ENCODE peak calls at places on chromosomes 7 and 10, in nine cellular contexts. One of them, this sample, is unnamed. For H3K4me1 and H3K9me3, the result is how much of the 10 kb centered on the place peaks cover.

GRCh38 chr10:11685787-11686218 is 56.4 kb upstream of the ECHDC3 start:
- DNase-seq in CD8-positive, alpha-beta T cell: peak
- DNase-seq in Peyer's patch: peak
- DNase-seq in neural progenitor cell: no peak
- DNase-seq in gastrocnemius medialis: no peak
- DNase-seq in right atrium auricular region: peak
- DNase-seq in psoas muscle: peak
- DNase-seq in OCI-LY7: peak
- DNase-seq in HCT116: peak
- DNase-seq in this sample: peak

GRCh38 chr7:1823376-1824150 is 153.5 kb downstream of the ELFN1 start:
- DNase-seq in CD8-positive, alpha-beta T cell: no peak
- DNase-seq in Peyer's patch: no peak
- DNase-seq in neural progenitor cell: no peak
- DNase-seq in gastrocnemius medialis: no peak
- DNase-seq in right atrium auricular region: no peak
- DNase-seq in psoas muscle: no peak
- DNase-seq in OCI-LY7: no peak
- DNase-seq in HCT116: no peak
- DNase-seq in this sample: peak

GRCh38 chr7:149261321-149261828 is 621 bp upstream of the ZNF783 start:
- DNase-seq in CD8-positive, alpha-beta T cell: no peak
- DNase-seq in Peyer's patch: peak
- DNase-seq in neural progenitor cell: peak
- DNase-seq in gastrocnemius medialis: no peak
- DNase-seq in right atrium auricular region: no peak
- DNase-seq in psoas muscle: no peak
- DNase-seq in OCI-LY7: no peak
- DNase-seq in HCT116: no peak
- DNase-seq in this sample: no peak

GRCh38 chr10:43084812-43085211 is 7.9 kb downstream of the RET start:
- DNase-seq in CD8-positive, alpha-beta T cell: no peak
- DNase-seq in Peyer's patch: no peak
- DNase-seq in neural progenitor cell: no peak
- DNase-seq in gastrocnemius medialis: no peak
- DNase-seq in right atrium auricular region: no peak
- DNase-seq in psoas muscle: no peak
- DNase-seq in OCI-LY7: no peak
- DNase-seq in HCT116: no peak
- DNase-seq in this sample: no peak

GRCh38 chr7:123191132-123191531 is 8.6 kb downstream of the SLC13A1 start:
- DNase-seq in CD8-positive, alpha-beta T cell: no peak
- DNase-seq in Peyer's patch: no peak
- DNase-seq in neural progenitor cell: no peak
- DNase-seq in gastrocnemius medialis: no peak
- DNase-seq in right atrium auricular region: no peak
- DNase-seq in psoas muscle: no peak
- DNase-seq in OCI-LY7: no peak
- DNase-seq in HCT116: no peak
- DNase-seq in this sample: no peak

GRCh38 chr10:98074315-98074911 is 44.0 kb upstream of the CRTAC1 start:
- DNase-seq in CD8-positive, alpha-beta T cell: no peak
- DNase-seq in Peyer's patch: no peak
- DNase-seq in neural progenitor cell: peak
- DNase-seq in gastrocnemius medialis: no peak
- DNase-seq in right atrium auricular region: no peak
- DNase-seq in psoas muscle: no peak
- DNase-seq in OCI-LY7: peak
- DNase-seq in HCT116: no peak
- DNase-seq in this sample: no peak

GRCh38 chr10:59333731-59334130 is 28.6 kb downstream of the FAM13C start:
- DNase-seq in CD8-positive, alpha-beta T cell: no peak
- DNase-seq in Peyer's patch: no peak
- DNase-seq in neural progenitor cell: no peak
- DNase-seq in gastrocnemius medialis: no peak
- DNase-seq in right atrium auricular region: no peak
- DNase-seq in psoas muscle: no peak
- DNase-seq in OCI-LY7: no peak
- DNase-seq in HCT116: no peak
- DNase-seq in this sample: no peak

GRCh38 chr7:106466867-106467266 is 182.1 kb upstream of the NAMPT start:
- DNase-seq in CD8-positive, alpha-beta T cell: no peak
- DNase-seq in Peyer's patch: peak
- DNase-seq in neural progenitor cell: no peak
- DNase-seq in gastrocnemius medialis: no peak
- DNase-seq in right atrium auricular region: no peak
- DNase-seq in psoas muscle: no peak
- DNase-seq in OCI-LY7: no peak
- DNase-seq in HCT116: no peak
- DNase-seq in this sample: no peak

GRCh38 chr7:140235114-140235513 is 58.3 kb upstream of the KDM7A start:
- DNase-seq in CD8-positive, alpha-beta T cell: no peak
- DNase-seq in Peyer's patch: no peak
- DNase-seq in neural progenitor cell: no peak
- DNase-seq in gastrocnemius medialis: no peak
- DNase-seq in right atrium auricular region: no peak
- DNase-seq in psoas muscle: no peak
- DNase-seq in OCI-LY7: no peak
- DNase-seq in HCT116: no peak
- DNase-seq in this sample: no peak

GRCh38 chr7:140239653-140239935 is 62.8 kb upstream of the KDM7A start:
- DNase-seq in CD8-positive, alpha-beta T cell: no peak
- DNase-seq in Peyer's patch: peak
- DNase-seq in neural progenitor cell: no peak
- DNase-seq in gastrocnemius medialis: no peak
- DNase-seq in right atrium auricular region: no peak
- DNase-seq in psoas muscle: no peak
- DNase-seq in OCI-LY7: no peak
- DNase-seq in HCT116: no peak
- DNase-seq in this sample: no peak

GRCh38 chr7:140236626-140237025 is 59.8 kb upstream of the KDM7A start:
- DNase-seq in CD8-positive, alpha-beta T cell: no peak
- DNase-seq in Peyer's patch: no peak
- DNase-seq in neural progenitor cell: no peak
- DNase-seq in gastrocnemius medialis: no peak
- DNase-seq in right atrium auricular region: no peak
- DNase-seq in psoas muscle: no peak
- DNase-seq in OCI-LY7: no peak
- DNase-seq in HCT116: no peak
- DNase-seq in this sample: no peak

GRCh38 chr7:140238778-140239652 is 62.2 kb upstream of the KDM7A start:
- DNase-seq in CD8-positive, alpha-beta T cell: no peak
- DNase-seq in Peyer's patch: peak
- DNase-seq in neural progenitor cell: no peak
- DNase-seq in gastrocnemius medialis: no peak
- DNase-seq in right atrium auricular region: no peak
- DNase-seq in psoas muscle: no peak
- DNase-seq in OCI-LY7: no peak
- DNase-seq in HCT116: no peak
- DNase-seq in this sample: no peak

DNA sequence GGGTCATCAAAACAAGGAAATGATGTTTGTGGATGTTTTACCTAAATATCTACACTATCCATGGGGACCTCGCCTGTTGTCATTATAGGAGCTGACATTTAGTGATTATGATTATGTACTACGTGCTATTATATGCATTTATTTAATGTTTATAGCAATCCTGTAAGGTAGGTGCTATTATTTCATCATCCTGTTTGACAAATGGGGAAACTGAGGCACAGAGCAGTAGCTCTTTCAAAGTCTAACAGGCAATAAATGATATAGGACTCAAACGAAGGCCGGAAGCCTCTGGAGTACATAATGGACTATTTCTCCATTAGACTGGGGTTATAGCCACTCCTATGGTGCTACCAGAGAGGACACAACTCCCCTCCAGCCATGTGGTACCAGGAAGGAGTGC is 60.6 kb upstream of the KDM7A start:
- DNase-seq in CD8-positive, alpha-beta T cell: no peak
- DNase-seq in Peyer's patch: no peak
- DNase-seq in neural progenitor cell: no peak
- DNase-seq in gastrocnemius medialis: no peak
- DNase-seq in right atrium auricular region: no peak
- DNase-seq in psoas muscle: no peak
- DNase-seq in OCI-LY7: no peak
- DNase-seq in HCT116: no peak
- DNase-seq in this sample: no peak
- H3K4me1 ChIP-seq in CD8-positive, alpha-beta T cell: under half
- H3K4me1 ChIP-seq in Peyer's patch: half or more
- H3K4me1 ChIP-seq in neural progenitor cell: under half
- H3K4me1 ChIP-seq in gastrocnemius medialis: under half
- H3K4me1 ChIP-seq in right atrium auricular region: under half
- H3K4me1 ChIP-seq in psoas muscle: under half
- H3K4me1 ChIP-seq in OCI-LY7: under half
- H3K4me1 ChIP-seq in HCT116: under half
- H3K4me1 ChIP-seq in this sample: under half

DNA sequence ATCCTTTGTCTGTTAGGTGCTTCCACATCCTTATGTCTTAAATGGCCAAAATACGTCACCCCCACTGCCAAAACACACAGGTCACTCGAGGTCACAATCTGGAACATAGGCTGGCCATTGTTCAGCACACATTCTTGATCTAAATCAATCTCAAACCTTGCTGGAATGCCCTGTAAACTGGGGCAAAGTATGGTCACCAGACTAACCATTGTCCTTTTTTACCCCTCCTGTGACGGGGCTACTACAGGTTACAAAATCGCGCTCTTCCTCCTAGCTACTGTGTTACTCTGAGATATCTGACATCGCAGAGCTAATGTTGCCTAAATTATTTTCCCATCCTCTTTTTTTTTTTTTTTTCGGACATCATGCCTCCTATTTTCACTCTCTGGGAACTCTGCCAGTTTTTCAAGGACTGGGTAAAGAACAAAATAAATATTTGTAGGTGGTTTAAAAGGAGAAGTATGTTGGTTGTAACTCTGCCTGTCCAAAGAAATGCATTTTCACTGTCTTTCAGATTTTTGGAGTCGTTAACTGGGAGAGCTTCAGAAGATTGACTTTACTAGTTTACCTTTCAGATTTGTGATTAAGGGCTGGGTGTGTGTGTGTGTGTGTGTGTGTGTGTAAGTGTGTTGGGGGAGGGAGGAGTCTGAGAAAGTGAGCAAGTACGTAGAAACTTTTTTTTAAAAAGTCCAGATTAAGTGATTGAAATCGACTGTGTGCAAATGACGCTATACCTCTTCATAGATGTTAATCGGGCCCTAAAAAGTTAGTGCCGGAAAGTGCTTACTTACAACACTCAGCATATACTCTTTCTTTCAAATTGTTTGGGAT is 942 bp upstream of the KIAA1217 start:
- DNase-seq in CD8-positive, alpha-beta T cell: no peak
- DNase-seq in Peyer's patch: no peak
- DNase-seq in neural progenitor cell: peak
- DNase-seq in gastrocnemius medialis: no peak
- DNase-seq in right atrium auricular region: peak
- DNase-seq in psoas muscle: no peak
- DNase-seq in OCI-LY7: no peak
- DNase-seq in HCT116: no peak
- DNase-seq in this sample: no peak
- H3K27ac ChIP-seq in CD8-positive, alpha-beta T cell: no peak
- H3K27ac ChIP-seq in Peyer's patch: peak
- H3K27ac ChIP-seq in neural progenitor cell: peak
- H3K27ac ChIP-seq in gastrocnemius medialis: peak
- H3K27ac ChIP-seq in right atrium auricular region: peak
- H3K27ac ChIP-seq in psoas muscle: peak
- H3K27ac ChIP-seq in OCI-LY7: no peak
- H3K27ac ChIP-seq in HCT116: no peak
- H3K27ac ChIP-seq in this sample: peak

GRCh38 chr7:57399972-57400371 is 50.0 kb upstream of the ZNF716 start:
- DNase-seq in CD8-positive, alpha-beta T cell: no peak
- DNase-seq in Peyer's patch: no peak
- DNase-seq in neural progenitor cell: no peak
- DNase-seq in gastrocnemius medialis: no peak
- DNase-seq in right atrium auricular region: no peak
- DNase-seq in psoas muscle: no peak
- DNase-seq in OCI-LY7: no peak
- DNase-seq in HCT116: no peak
- DNase-seq in this sample: no peak

GRCh38 chr7:57399251-57399940 is 50.6 kb upstream of the ZNF716 start:
- DNase-seq in CD8-positive, alpha-beta T cell: no peak
- DNase-seq in Peyer's patch: no peak
- DNase-seq in neural progenitor cell: no peak
- DNase-seq in gastrocnemius medialis: no peak
- DNase-seq in right atrium auricular region: peak
- DNase-seq in psoas muscle: no peak
- DNase-seq in OCI-LY7: no peak
- DNase-seq in HCT116: no peak
- DNase-seq in this sample: no peak

GRCh38 chr7:57403601-57404342 is 46.2 kb upstream of the ZNF716 start:
- DNase-seq in CD8-positive, alpha-beta T cell: no peak
- DNase-seq in Peyer's patch: no peak
- DNase-seq in neural progenitor cell: no peak
- DNase-seq in gastrocnemius medialis: no peak
- DNase-seq in right atrium auricular region: no peak
- DNase-seq in psoas muscle: peak
- DNase-seq in OCI-LY7: no peak
- DNase-seq in HCT116: no peak
- DNase-seq in this sample: no peak

GRCh38 chr7:57400531-57401155 is 49.3 kb upstream of the ZNF716 start:
- DNase-seq in CD8-positive, alpha-beta T cell: no peak
- DNase-seq in Peyer's patch: no peak
- DNase-seq in neural progenitor cell: no peak
- DNase-seq in gastrocnemius medialis: no peak
- DNase-seq in right atrium auricular region: peak
- DNase-seq in psoas muscle: no peak
- DNase-seq in OCI-LY7: no peak
- DNase-seq in HCT116: no peak
- DNase-seq in this sample: no peak

DNA sequence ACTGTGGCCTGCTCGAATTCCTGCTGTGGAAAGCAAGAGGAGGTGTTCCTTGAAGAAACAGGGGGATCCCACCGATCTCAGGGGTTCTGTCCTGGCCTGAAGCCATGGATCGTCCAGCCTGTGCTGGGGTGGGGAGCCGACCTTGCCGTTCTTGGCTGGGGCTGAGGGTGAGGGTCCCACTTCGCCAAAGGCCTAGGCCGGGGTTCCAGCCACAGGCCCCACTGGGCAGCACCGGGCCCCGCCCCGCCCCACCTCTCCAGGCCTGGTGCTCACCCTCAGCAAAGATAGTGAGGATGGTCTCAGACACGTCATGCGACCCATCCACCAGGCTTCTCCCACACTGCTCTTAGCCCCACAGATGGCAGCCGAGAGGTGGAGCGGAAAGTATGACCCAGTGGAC is 51.4 kb upstream of the ZNF716 start:
- DNase-seq in CD8-positive, alpha-beta T cell: no peak
- DNase-seq in Peyer's patch: no peak
- DNase-seq in neural progenitor cell: no peak
- DNase-seq in gastrocnemius medialis: no peak
- DNase-seq in right atrium auricular region: peak
- DNase-seq in psoas muscle: no peak
- DNase-seq in OCI-LY7: no peak
- DNase-seq in HCT116: no peak
- DNase-seq in this sample: no peak
- H3K9me3 ChIP-seq in CD8-positive, alpha-beta T cell: under half
- H3K9me3 ChIP-seq in Peyer's patch: under half
- H3K9me3 ChIP-seq in neural progenitor cell: under half
- H3K9me3 ChIP-seq in gastrocnemius medialis: under half
- H3K9me3 ChIP-seq in right atrium auricular region: under half
- H3K9me3 ChIP-seq in psoas muscle: under half
- H3K9me3 ChIP-seq in OCI-LY7: under half
- H3K9me3 ChIP-seq in HCT116: under half
- H3K9me3 ChIP-seq in this sample: under half

DNA sequence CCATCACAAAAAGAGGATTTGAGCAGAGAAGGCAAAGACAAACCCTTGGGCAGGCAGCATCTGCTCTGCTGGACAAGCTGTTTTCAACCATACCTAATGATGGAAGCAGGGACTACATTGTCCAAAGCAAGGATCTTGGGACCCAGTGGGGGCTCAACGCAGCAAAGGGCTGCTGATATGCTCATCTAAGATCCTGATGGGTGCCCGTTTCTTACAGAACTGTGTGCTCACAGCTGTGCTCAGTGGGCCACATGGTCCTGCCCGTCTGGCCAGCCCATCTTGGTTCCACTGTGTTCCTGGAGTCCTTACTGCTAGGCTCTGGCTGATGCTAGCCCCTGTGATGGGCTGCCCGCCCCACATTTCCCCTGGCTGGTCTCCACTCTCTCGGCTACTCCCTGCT is 36.1 kb downstream of the GPRIN2 start:
- DNase-seq in CD8-positive, alpha-beta T cell: no peak
- DNase-seq in Peyer's patch: peak
- DNase-seq in neural progenitor cell: no peak
- DNase-seq in gastrocnemius medialis: no peak
- DNase-seq in right atrium auricular region: no peak
- DNase-seq in psoas muscle: peak
- DNase-seq in OCI-LY7: no peak
- DNase-seq in HCT116: no peak
- DNase-seq in this sample: peak
- H3K4me1 ChIP-seq in CD8-positive, alpha-beta T cell: under half
- H3K4me1 ChIP-seq in Peyer's patch: under half
- H3K4me1 ChIP-seq in neural progenitor cell: under half
- H3K4me1 ChIP-seq in gastrocnemius medialis: under half
- H3K4me1 ChIP-seq in right atrium auricular region: under half
- H3K4me1 ChIP-seq in psoas muscle: under half
- H3K4me1 ChIP-seq in OCI-LY7: under half
- H3K4me1 ChIP-seq in HCT116: under half
- H3K4me1 ChIP-seq in this sample: under half

This sample was measured in lower lobe of right lung.